ENCODE peak calls at places on chromosomes 6 and 20, in six cellular contexts. I is tibial nerve; U is spleen; E is body of pancreas; L is naive thymus-derived CD4-positive, alpha-beta T cell; M is HCT116. B is an unnamed sample.

GRCh38 chr6:4776967-4777925 is 1.0 kb downstream of the CDYL start:
- DNase-seq in L (peak), I (no peak), E (no peak), M (no peak), U (no peak), B (peak)

GRCh38 chr6:1869766-1870165 is 260.1 kb downstream of the FOXC1 start:
- DNase-seq in I (no peak), L (no peak), E (no peak), M (no peak), U (no peak), B (no peak)

GRCh38 chr20:43229696-43230095 is 40.0 kb upstream of the PTPRT start:
- DNase-seq in E (no peak), U (no peak), M (no peak), L (no peak), I (no peak), B (no peak)

GRCh38 chr6:100283288-100283687 is 181.4 kb downstream of the SIM1 start:
- DNase-seq in I (no peak), L (no peak), M (peak), U (no peak), E (no peak), B (no peak)

GRCh38 chr6:91412532-91412931 is 825.7 kb upstream of the MAP3K7 start:
- DNase-seq in U (no peak), M (no peak), L (no peak), I (no peak), E (no peak), B (no peak)

GRCh38 chr6:81614292-81614691 is 138.2 kb downstream of the TENT5A start:
- DNase-seq in M (no peak), L (no peak), E (no peak), I (no peak), U (no peak), B (no peak)

GRCh38 chr6:82385961-82386360 is 22.3 kb downstream of the TPBG start:
- DNase-seq in E (peak), M (no peak), L (no peak), I (no peak), U (no peak), B (no peak)

GRCh38 chr6:41682966-41683459 is 44.7 kb downstream of the MDFI start:
- DNase-seq in L (peak), I (no peak), E (no peak), M (no peak), U (no peak), B (no peak)

GRCh38 chr20:1720845-1721475 is 63.4 kb upstream of the SIRPG start:
- DNase-seq in L (no peak), U (no peak), I (no peak), E (no peak), M (no peak), B (no peak)

GRCh38 chr20:62550087-62550565 is 74.3 kb upstream of the GATA5 start:
- DNase-seq in E (no peak), L (no peak), M (no peak), I (no peak), U (no peak), B (no peak)

GRCh38 chr6:155319902-155320301 is 5.6 kb upstream of the TFB1M start:
- DNase-seq in E (no peak), M (no peak), U (no peak), I (no peak), L (no peak), B (no peak)

GRCh38 chr6:9520417-9521151 is 894.3 kb downstream of the TFAP2A start:
- DNase-seq in I (no peak), E (no peak), M (peak), L (no peak), U (no peak), B (no peak)

GRCh38 chr6:70166088-70166958 is 136.6 kb downstream of the COL9A1 start:
- DNase-seq in E (peak), I (peak), L (peak), M (peak), U (peak), B (no peak)

GRCh38 chr6:134424795-134425163 is 106.9 kb upstream of the SGK1 start:
- DNase-seq in U (no peak), M (no peak), L (no peak), I (no peak), E (no peak), B (no peak)

GRCh38 chr6:157688960-157689599 is 134.0 kb upstream of the SNX9 start:
- DNase-seq in I (no peak), M (peak), E (no peak), L (no peak), U (no peak), B (no peak)

GRCh38 chr20:45892828-45893500 is 1.8 kb downstream of the CTSA start:
- DNase-seq in L (no peak), E (no peak), U (peak), I (no peak), M (no peak), B (no peak)

GRCh38 chr6:37550436-37550835 is 50.7 kb upstream of the CCDC167 start:
- DNase-seq in E (no peak), M (no peak), U (no peak), L (no peak), I (no peak), B (no peak)

DNA sequence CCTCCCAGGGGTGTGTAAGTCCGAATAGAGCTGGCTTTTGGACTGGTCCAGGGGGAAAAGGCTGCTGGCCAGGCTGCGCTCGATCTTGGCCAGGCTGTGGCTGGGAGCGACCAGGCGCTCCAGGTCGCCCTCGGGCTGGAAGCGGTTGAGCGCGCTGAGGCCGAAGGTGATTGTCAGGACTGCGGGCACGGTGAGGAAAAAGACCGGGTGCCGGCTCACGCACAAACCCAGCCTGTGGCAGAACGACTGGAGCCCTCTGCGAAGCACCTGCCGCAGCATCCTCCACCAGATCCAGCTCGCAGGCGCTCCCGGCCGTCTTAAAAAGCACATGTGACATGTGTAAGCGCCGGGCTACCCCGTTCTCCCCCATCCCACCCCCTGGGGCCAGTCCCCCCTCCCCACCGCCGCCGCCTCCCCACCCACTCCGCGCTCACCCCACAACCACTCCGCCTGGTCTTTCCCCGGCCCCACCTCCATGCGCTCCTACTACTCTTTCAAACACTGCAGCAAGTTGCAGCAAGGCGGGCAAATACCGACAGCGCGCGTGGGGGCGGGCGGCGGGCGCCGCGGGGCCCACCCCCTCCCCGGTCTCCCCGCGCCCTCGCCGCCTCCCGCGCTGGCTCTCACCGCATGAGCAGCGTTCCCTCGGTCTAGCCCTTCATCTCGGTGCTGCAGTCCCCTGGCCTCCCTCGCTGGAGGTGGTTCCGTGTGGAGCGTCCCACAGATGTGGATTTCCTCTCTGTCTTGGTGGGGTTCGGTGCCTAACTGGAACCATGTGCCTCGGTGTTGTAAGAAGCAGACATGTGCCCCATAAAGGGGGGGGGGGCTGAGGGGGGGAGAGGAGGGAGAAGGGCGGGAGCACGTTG is 42.4 kb downstream of the PTCHD4 start:
- DNase-seq in L (no peak), U (peak), I (no peak), E (peak), M (no peak), B (no peak)
- H3K4me3 ChIP-seq in L (no peak), U (no peak), I (peak), E (no peak), M (no peak), B (peak)

GRCh38 chr6:24887520-24887919 is 48.2 kb downstream of the RIPOR2 start:
- DNase-seq in M (no peak), L (no peak), I (no peak), U (no peak), E (no peak), B (no peak)
- H3K4me3 ChIP-seq in M (no peak), L (no peak), I (no peak), U (no peak), E (no peak), B (no peak)

GRCh38 chr6:32108727-32109113 is 418 bp downstream of the TNXB start:
- DNase-seq in I (no peak), L (no peak), U (no peak), E (no peak), M (no peak), B (no peak)

GRCh38 chr6:32107447-32107846 is 1.7 kb downstream of the TNXB start:
- DNase-seq in E (no peak), L (no peak), U (no peak), I (no peak), M (no peak), B (no peak)

GRCh38 chr6:32109114-32109764 is at the start of gene TNXB:
- DNase-seq in M (no peak), E (no peak), I (no peak), U (no peak), L (no peak), B (no peak)

GRCh38 chr6:32109765-32110160 is 625 bp upstream of the TNXB start:
- DNase-seq in I (no peak), L (no peak), E (no peak), U (no peak), M (no peak), B (no peak)

GRCh38 chr6:32108094-32108627 is 977 bp downstream of the TNXB start:
- DNase-seq in M (no peak), E (peak), U (no peak), I (peak), L (no peak), B (no peak)
- H3K4me3 ChIP-seq in M (no peak), E (no peak), U (peak), I (peak), L (no peak), B (no peak)

DNA sequence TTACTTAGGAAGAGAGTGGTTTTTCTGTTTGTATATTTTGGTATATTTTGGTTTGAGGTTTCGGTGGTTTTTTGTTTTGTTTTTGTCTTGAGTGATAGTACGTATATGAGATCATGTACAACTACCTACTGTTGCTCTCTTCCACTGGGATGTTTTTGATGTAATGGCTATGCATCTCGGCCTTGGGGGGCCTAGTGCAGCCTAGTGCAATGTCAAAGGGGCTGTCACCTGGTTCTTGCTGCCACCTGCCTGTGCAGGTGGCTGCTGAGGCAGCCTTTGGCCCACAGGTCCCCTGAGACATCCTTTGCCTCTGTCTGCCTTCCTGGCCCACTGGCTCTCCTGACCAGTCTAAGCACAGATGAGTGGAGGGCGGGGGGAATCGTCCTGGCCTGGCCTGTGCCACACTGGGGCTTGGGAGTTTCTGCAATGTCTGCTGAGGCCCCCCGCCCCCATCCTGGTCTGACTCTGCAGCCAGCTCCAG is 546.6 kb downstream of the CD83 start:
- DNase-seq in E (no peak), U (peak), I (no peak), M (no peak), L (peak), B (peak)
- H3K4me3 ChIP-seq in E (no peak), U (no peak), I (no peak), M (no peak), L (no peak), B (no peak)

DNA sequence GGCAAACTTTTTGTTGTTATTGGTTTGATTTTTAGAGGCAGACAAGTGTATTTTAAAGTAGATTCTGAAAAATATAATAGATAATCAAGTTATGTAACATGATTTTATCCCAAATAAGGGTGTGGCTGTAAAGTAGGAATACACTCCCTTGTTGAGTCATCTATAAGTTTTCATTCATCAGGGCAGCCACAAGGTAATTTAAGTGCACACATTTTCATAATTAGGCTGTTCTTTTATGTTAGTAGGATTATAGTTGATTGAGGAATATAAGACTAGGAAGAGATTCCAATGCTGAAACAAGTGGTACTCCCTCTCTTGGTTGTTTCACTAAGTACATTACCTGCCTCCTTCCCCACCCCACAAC is 86.2 kb upstream of the HMGCLL1 start:
- DNase-seq in I (no peak), U (no peak), L (no peak), E (no peak), M (no peak), B (no peak)
- H3K4me3 ChIP-seq in I (no peak), U (no peak), L (no peak), E (no peak), M (no peak), B (no peak)

DNA sequence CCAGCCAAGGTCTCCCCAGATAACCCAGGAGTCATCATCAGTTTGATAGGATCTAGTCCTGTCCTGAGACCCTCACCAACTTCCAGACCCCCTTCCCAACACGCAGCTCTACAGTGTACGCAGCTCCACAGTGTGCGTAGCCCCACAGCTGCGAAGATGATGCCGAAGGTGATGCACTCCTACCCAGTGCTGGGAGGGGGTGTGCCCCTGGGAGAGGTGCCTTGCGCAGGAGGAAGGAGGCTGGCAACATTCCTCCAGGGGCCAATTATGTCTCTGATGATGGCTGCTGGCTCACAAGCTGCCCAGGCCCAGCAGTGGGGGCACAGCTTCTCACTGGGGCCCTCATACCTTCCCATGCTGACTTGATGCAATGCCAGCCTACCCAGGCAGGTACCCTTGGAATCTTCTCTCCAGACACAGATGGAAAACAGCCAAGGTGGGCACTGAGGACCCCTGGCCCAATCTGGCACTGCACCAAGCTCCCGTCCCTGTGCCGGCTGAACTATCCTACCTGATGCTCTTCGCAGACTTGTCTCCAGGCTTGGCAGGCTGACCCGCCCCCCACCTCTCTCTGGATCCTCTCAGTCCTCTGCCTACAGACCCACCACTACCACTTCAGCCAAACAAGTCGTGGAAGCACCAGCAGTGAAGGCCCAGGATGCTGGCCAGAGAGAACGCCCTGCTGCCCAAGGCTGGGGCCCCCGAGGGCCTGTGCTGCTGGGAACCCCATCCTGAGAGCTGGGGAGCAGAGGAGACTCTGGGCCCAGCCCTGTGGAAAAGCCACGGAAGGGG is 1.4 kb downstream of the ZNF512B start:
- DNase-seq in L (peak), I (no peak), U (peak), M (no peak), E (peak), B (no peak)
- H3K4me3 ChIP-seq in L (peak), I (no peak), U (peak), M (peak), E (no peak), B (peak)

GRCh38 chr6:27550692-27551091 is 77.8 kb upstream of the ZNF184 start:
- DNase-seq in L (no peak), I (no peak), E (no peak), M (no peak), U (no peak), B (no peak)

GRCh38 chr6:27558028-27558724 is 85.3 kb upstream of the ZNF184 start:
- DNase-seq in I (no peak), M (no peak), L (no peak), U (no peak), E (no peak), B (no peak)

GRCh38 chr6:27556406-27556805 is 83.5 kb upstream of the ZNF184 start:
- DNase-seq in M (no peak), U (no peak), E (no peak), I (no peak), L (no peak), B (no peak)

GRCh38 chr6:27551607-27552006 is 78.7 kb upstream of the ZNF184 start:
- DNase-seq in M (no peak), E (no peak), I (no peak), U (no peak), L (no peak), B (no peak)

DNA sequence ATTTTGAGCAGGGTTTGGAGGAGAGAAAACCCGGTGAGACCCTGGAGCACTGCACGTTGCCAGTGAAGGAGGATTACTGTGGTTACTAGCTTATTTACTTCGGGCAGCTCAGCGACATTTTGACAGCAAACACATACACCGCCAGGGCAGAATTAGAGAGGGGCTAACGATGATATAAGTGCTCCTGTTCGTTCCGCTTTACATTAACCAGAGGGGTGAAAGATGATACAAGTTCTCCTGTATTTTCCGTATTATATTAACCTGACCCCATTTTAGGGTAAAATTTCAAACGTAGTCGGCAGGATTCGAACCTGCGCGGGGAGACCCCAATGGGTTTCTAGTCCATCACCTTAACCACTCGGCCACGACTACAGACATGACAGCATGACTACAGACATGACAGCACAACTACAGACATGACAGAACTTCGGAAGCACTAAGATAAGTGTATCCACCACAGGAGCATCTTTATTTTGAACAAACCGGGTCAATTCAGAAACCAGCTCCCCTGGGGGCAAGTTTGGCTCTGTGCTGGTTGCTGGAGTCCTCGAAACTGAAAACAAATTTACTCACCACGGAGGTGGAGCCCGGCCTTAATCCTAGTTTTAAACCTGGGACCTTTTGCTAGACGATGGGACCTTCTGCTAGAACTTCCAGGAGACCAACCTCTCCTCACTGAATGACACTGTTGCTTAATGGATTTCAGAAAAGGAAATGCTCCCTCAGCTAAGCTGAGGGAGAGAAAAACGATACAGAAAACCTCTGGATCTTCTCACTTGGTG is 80.4 kb upstream of the ZNF184 start:
- DNase-seq in U (no peak), I (no peak), L (no peak), M (no peak), E (no peak), B (peak)
- H3K4me3 ChIP-seq in U (no peak), I (no peak), L (no peak), M (peak), E (no peak), B (no peak)

B was measured in Jurkat, Clone E6-1.